ENCODE peak calls at places on chromosomes 11 and 22, in five cellular contexts. One of them, this sample, is unnamed.

GRCh38 chr11:124474779-124475178 is 29.3 kb upstream of the OR8B8 start:
- DNase-seq in brain microvascular endothelial cell: no peak
- DNase-seq in OCI-LY7: no peak
- DNase-seq in HepG2: no peak
- DNase-seq in fibroblast of pulmonary artery: no peak
- DNase-seq in this sample: no peak

GRCh38 chr11:57491371-57492061 is 24.0 kb downstream of the SLC43A1 start:
- DNase-seq in fibroblast of pulmonary artery: peak; percentile 44
- DNase-seq in HepG2: peak; percentile 38
- DNase-seq in OCI-LY7: peak; percentile 59
- DNase-seq in brain microvascular endothelial cell: peak; percentile 6
- DNase-seq in this sample: peak; percentile 26

GRCh38 chr11:58596621-58597020 is 17.8 kb downstream of the ZFP91 start:
- DNase-seq in brain microvascular endothelial cell: no peak
- DNase-seq in fibroblast of pulmonary artery: no peak
- DNase-seq in OCI-LY7: no peak
- DNase-seq in HepG2: no peak
- DNase-seq in this sample: no peak

GRCh38 chr22:27853404-27853803 is 51.8 kb upstream of the MN1 start:
- DNase-seq in brain microvascular endothelial cell: no peak
- DNase-seq in fibroblast of pulmonary artery: peak; percentile 45
- DNase-seq in OCI-LY7: no peak
- DNase-seq in HepG2: no peak
- DNase-seq in this sample: no peak

GRCh38 chr11:2156416-2157182 is 4.4 kb downstream of the INS start:
- DNase-seq in OCI-LY7: peak; percentile 46
- DNase-seq in brain microvascular endothelial cell: peak; percentile 62
- DNase-seq in fibroblast of pulmonary artery: peak; percentile 57
- DNase-seq in HepG2: peak; percentile 42
- DNase-seq in this sample: peak; percentile 59

GRCh38 chr11:32983506-32983905 is 32.2 kb upstream of the DEPDC7 start:
- DNase-seq in OCI-LY7: no peak
- DNase-seq in fibroblast of pulmonary artery: no peak
- DNase-seq in brain microvascular endothelial cell: no peak
- DNase-seq in HepG2: no peak
- DNase-seq in this sample: no peak

GRCh38 chr11:98358551-98358950 is 662.2 kb upstream of the CNTN5 start:
- DNase-seq in fibroblast of pulmonary artery: no peak
- DNase-seq in OCI-LY7: no peak
- DNase-seq in brain microvascular endothelial cell: no peak
- DNase-seq in HepG2: no peak
- DNase-seq in this sample: no peak

GRCh38 chr11:102831128-102831708 is 12.2 kb downstream of the MMP3 start:
- DNase-seq in OCI-LY7: no peak
- DNase-seq in HepG2: peak; percentile 4
- DNase-seq in fibroblast of pulmonary artery: peak; percentile 31
- DNase-seq in brain microvascular endothelial cell: peak; percentile 51
- DNase-seq in this sample: peak; percentile 51

GRCh38 chr11:10490398-10491232 is 35.6 kb downstream of the AMPD3 start:
- DNase-seq in fibroblast of pulmonary artery: peak; percentile 93
- DNase-seq in OCI-LY7: no peak
- DNase-seq in brain microvascular endothelial cell: peak; percentile 91
- DNase-seq in HepG2: peak; percentile 68
- DNase-seq in this sample: peak; percentile 54

GRCh38 chr11:2092956-2093412 is 46.2 kb downstream of the IGF2 start:
- DNase-seq in OCI-LY7: no peak
- DNase-seq in HepG2: no peak
- DNase-seq in brain microvascular endothelial cell: peak; percentile 22
- DNase-seq in fibroblast of pulmonary artery: peak; percentile 36
- DNase-seq in this sample: peak; percentile 90

GRCh38 chr22:27124336-27125023 is 467.1 kb downstream of the MIAT start:
- DNase-seq in brain microvascular endothelial cell: no peak
- DNase-seq in OCI-LY7: no peak
- DNase-seq in fibroblast of pulmonary artery: no peak
- DNase-seq in HepG2: no peak
- DNase-seq in this sample: no peak

GRCh38 chr11:121559812-121560211 is 107.0 kb upstream of the SORL1-AS1 start:
- DNase-seq in brain microvascular endothelial cell: no peak
- DNase-seq in fibroblast of pulmonary artery: no peak
- DNase-seq in HepG2: no peak
- DNase-seq in OCI-LY7: no peak
- DNase-seq in this sample: no peak

GRCh38 chr22:24133187-24133965 is 47.9 kb upstream of the SUSD2 start:
- DNase-seq in brain microvascular endothelial cell: no peak
- DNase-seq in OCI-LY7: no peak
- DNase-seq in HepG2: no peak
- DNase-seq in fibroblast of pulmonary artery: peak; percentile 29
- DNase-seq in this sample: no peak

GRCh38 chr22:22932512-22932941 is 44.9 kb downstream of the IGLL5 start:
- DNase-seq in fibroblast of pulmonary artery: no peak
- DNase-seq in OCI-LY7: peak; percentile 47
- DNase-seq in HepG2: no peak
- DNase-seq in brain microvascular endothelial cell: no peak
- DNase-seq in this sample: no peak

GRCh38 chr22:38712496-38713207 is 6.9 kb downstream of the GTPBP1 start:
- DNase-seq in OCI-LY7: no peak
- DNase-seq in HepG2: no peak
- DNase-seq in fibroblast of pulmonary artery: no peak
- DNase-seq in brain microvascular endothelial cell: no peak
- DNase-seq in this sample: no peak

GRCh38 chr22:27654536-27655445 is 146.8 kb downstream of the MN1 start:
- DNase-seq in HepG2: no peak
- DNase-seq in brain microvascular endothelial cell: no peak
- DNase-seq in fibroblast of pulmonary artery: no peak
- DNase-seq in OCI-LY7: no peak
- DNase-seq in this sample: peak; percentile 49

GRCh38 chr11:6565988-6566703 is 37.3 kb downstream of the RRP8 start:
- DNase-seq in brain microvascular endothelial cell: no peak
- DNase-seq in OCI-LY7: no peak
- DNase-seq in HepG2: no peak
- DNase-seq in fibroblast of pulmonary artery: no peak
- DNase-seq in this sample: no peak

GRCh38 chr22:41513391-41513790 is 30.9 kb downstream of the POLR3H start:
- DNase-seq in brain microvascular endothelial cell: no peak
- DNase-seq in OCI-LY7: no peak
- DNase-seq in fibroblast of pulmonary artery: no peak
- DNase-seq in HepG2: no peak
- DNase-seq in this sample: no peak

GRCh38 chr11:8721740-8722139 is 39.1 kb downstream of the RPL27A start:
- DNase-seq in brain microvascular endothelial cell: no peak
- DNase-seq in fibroblast of pulmonary artery: no peak
- DNase-seq in OCI-LY7: no peak
- DNase-seq in HepG2: no peak
- DNase-seq in this sample: no peak

GRCh38 chr11:101741479-101742175 is 157.8 kb upstream of the TRPC6 start:
- DNase-seq in brain microvascular endothelial cell: no peak
- DNase-seq in OCI-LY7: no peak
- DNase-seq in fibroblast of pulmonary artery: no peak
- DNase-seq in HepG2: no peak
- DNase-seq in this sample: peak; percentile 85

GRCh38 chr11:534592-535518 is 521 bp downstream of the HRAS start:
- DNase-seq in fibroblast of pulmonary artery: no peak
- DNase-seq in OCI-LY7: peak; percentile 54
- DNase-seq in brain microvascular endothelial cell: no peak
- DNase-seq in HepG2: no peak
- DNase-seq in this sample: peak; percentile 97

GRCh38 chr11:92960886-92961285 is 8.6 kb upstream of the MTNR1B start:
- DNase-seq in fibroblast of pulmonary artery: no peak
- DNase-seq in HepG2: no peak
- DNase-seq in brain microvascular endothelial cell: no peak
- DNase-seq in OCI-LY7: no peak
- DNase-seq in this sample: no peak

GRCh38 chr11:65114538-65115171 is 2.8 kb downstream of the ZNHIT2 start:
- DNase-seq in OCI-LY7: no peak
- DNase-seq in HepG2: no peak
- DNase-seq in brain microvascular endothelial cell: no peak
- DNase-seq in fibroblast of pulmonary artery: no peak
- DNase-seq in this sample: no peak

GRCh38 chr11:29527391-29527936 is 489.4 kb downstream of the KCNA4 start:
- DNase-seq in fibroblast of pulmonary artery: peak; percentile 99
- DNase-seq in brain microvascular endothelial cell: peak; percentile 79
- DNase-seq in HepG2: peak; percentile 35
- DNase-seq in OCI-LY7: peak; percentile 65
- DNase-seq in this sample: peak; percentile 97

GRCh38 chr11:9787260-9787659 is 123.4 kb downstream of the SWAP70 start:
- DNase-seq in HepG2: no peak
- DNase-seq in brain microvascular endothelial cell: no peak
- DNase-seq in fibroblast of pulmonary artery: no peak
- DNase-seq in OCI-LY7: no peak
- DNase-seq in this sample: no peak

GRCh38 chr11:33618363-33618735 is 82.3 kb downstream of the C11orf91 start:
- DNase-seq in fibroblast of pulmonary artery: no peak
- DNase-seq in OCI-LY7: no peak
- DNase-seq in HepG2: no peak
- DNase-seq in brain microvascular endothelial cell: no peak
- DNase-seq in this sample: no peak

GRCh38 chr22:30430933-30431332 is 5.4 kb downstream of the MTFP1 start:
- DNase-seq in HepG2: no peak
- DNase-seq in OCI-LY7: no peak
- DNase-seq in brain microvascular endothelial cell: no peak
- DNase-seq in fibroblast of pulmonary artery: no peak
- DNase-seq in this sample: no peak

GRCh38 chr11:89737116-89737515 is 27.0 kb downstream of the TRIM77 start:
- DNase-seq in brain microvascular endothelial cell: no peak
- DNase-seq in HepG2: no peak
- DNase-seq in OCI-LY7: no peak
- DNase-seq in fibroblast of pulmonary artery: no peak
- DNase-seq in this sample: no peak

GRCh38 chr11:45155627-45156180 is 9.3 kb downstream of the PRDM11 start:
- DNase-seq in brain microvascular endothelial cell: no peak
- DNase-seq in OCI-LY7: no peak
- DNase-seq in fibroblast of pulmonary artery: no peak
- DNase-seq in HepG2: no peak
- DNase-seq in this sample: no peak

GRCh38 chr22:19855504-19856409 is 1.1 kb upstream of the GNB1L start:
- DNase-seq in fibroblast of pulmonary artery: peak; percentile 76
- DNase-seq in OCI-LY7: peak; percentile 84
- DNase-seq in brain microvascular endothelial cell: no peak
- DNase-seq in HepG2: peak; percentile 95
- DNase-seq in this sample: peak; percentile 61

GRCh38 chr11:44030276-44030932 is 17.4 kb upstream of the ACCSL start:
- DNase-seq in HepG2: no peak
- DNase-seq in OCI-LY7: no peak
- DNase-seq in fibroblast of pulmonary artery: peak; percentile 96
- DNase-seq in brain microvascular endothelial cell: peak; percentile 72
- DNase-seq in this sample: peak; percentile 27

GRCh38 chr11:10303558-10304363 is 1.1 kb upstream of the ADM start:
- DNase-seq in brain microvascular endothelial cell: peak; percentile 52
- DNase-seq in HepG2: peak; percentile 44
- DNase-seq in OCI-LY7: no peak
- DNase-seq in fibroblast of pulmonary artery: peak; percentile 52
- DNase-seq in this sample: peak; percentile 90

GRCh38 chr22:28759861-28760560 is 12.5 kb upstream of the CCDC117 start:
- DNase-seq in HepG2: peak; percentile 96
- DNase-seq in brain microvascular endothelial cell: no peak
- DNase-seq in fibroblast of pulmonary artery: no peak
- DNase-seq in OCI-LY7: peak; percentile 25
- DNase-seq in this sample: peak; percentile 40

GRCh38 chr11:45238724-45239123 is 47.4 kb downstream of the SYT13 start:
- DNase-seq in OCI-LY7: no peak
- DNase-seq in fibroblast of pulmonary artery: peak; percentile 86
- DNase-seq in HepG2: no peak
- DNase-seq in brain microvascular endothelial cell: peak; percentile 84
- DNase-seq in this sample: peak; percentile 22

GRCh38 chr11:61827573-61828378 is at the start of gene FADS2:
- DNase-seq in HepG2: peak; percentile 55
- DNase-seq in brain microvascular endothelial cell: peak; percentile 93
- DNase-seq in fibroblast of pulmonary artery: peak; percentile 97
- DNase-seq in OCI-LY7: no peak
- DNase-seq in this sample: peak; percentile 89
- TF ChIP-seq CTCF in HepG2: peak; percentile 55
- TF ChIP-seq CTCF in brain microvascular endothelial cell: peak; percentile 28
- TF ChIP-seq CTCF in fibroblast of pulmonary artery: no peak
- TF ChIP-seq CTCF in OCI-LY7: no peak
- TF ChIP-seq CTCF in this sample: no peak

DNA sequence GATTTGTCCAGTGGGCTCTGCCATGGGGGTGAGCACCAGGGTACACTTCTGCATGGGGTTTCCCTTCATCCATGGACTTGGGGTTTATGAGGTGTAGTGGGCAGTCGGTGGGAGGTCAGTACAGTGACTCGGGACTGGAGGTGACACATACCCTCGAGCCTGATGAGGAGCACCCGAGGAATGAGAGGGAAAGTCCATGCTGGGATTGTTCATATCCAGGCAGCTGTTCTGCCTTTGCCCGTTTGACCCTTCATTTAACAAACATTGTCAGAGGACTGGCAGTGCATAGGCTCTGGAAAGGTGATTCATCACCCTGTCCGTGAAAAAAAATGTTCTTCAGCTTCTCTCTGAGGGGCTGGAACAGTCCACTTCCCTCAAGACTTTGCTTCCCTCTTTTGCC is 2.7 kb downstream of the NAV2 start:
- DNase-seq in brain microvascular endothelial cell: peak; percentile 91
- DNase-seq in fibroblast of pulmonary artery: peak; percentile 81
- DNase-seq in HepG2: no peak
- DNase-seq in OCI-LY7: no peak
- DNase-seq in this sample: peak; percentile 41
- H3K4me3 ChIP-seq in brain microvascular endothelial cell: peak overlapping the region; percentile 80
- H3K4me3 ChIP-seq in fibroblast of pulmonary artery: peak overlapping the region; percentile 79
- H3K4me3 ChIP-seq in HepG2: no peak overlapping the region
- H3K4me3 ChIP-seq in OCI-LY7: no peak overlapping the region
- H3K4me3 ChIP-seq in this sample: no peak overlapping the region

GRCh38 chr11:36261094-36261493 is 28.1 kb downstream of the COMMD9 start:
- DNase-seq in fibroblast of pulmonary artery: no peak
- DNase-seq in brain microvascular endothelial cell: no peak
- DNase-seq in OCI-LY7: no peak
- DNase-seq in HepG2: no peak
- DNase-seq in this sample: no peak
- TF ChIP-seq CTCF in fibroblast of pulmonary artery: no peak
- TF ChIP-seq CTCF in brain microvascular endothelial cell: no peak
- TF ChIP-seq CTCF in OCI-LY7: no peak
- TF ChIP-seq CTCF in HepG2: no peak
- TF ChIP-seq CTCF in this sample: no peak

GRCh38 chr11:12377824-12378593 is 638 bp downstream of the PARVA start:
- DNase-seq in HepG2: peak; percentile 62
- DNase-seq in OCI-LY7: no peak
- DNase-seq in brain microvascular endothelial cell: peak; percentile 49
- DNase-seq in fibroblast of pulmonary artery: peak; percentile 87
- DNase-seq in this sample: peak; percentile 87

GRCh38 chr11:12380565-12381325 is 3.4 kb downstream of the PARVA start:
- DNase-seq in fibroblast of pulmonary artery: no peak
- DNase-seq in HepG2: no peak
- DNase-seq in OCI-LY7: no peak
- DNase-seq in brain microvascular endothelial cell: no peak
- DNase-seq in this sample: peak; percentile 74

GRCh38 chr11:12386309-12386708 is 8.9 kb downstream of the PARVA start:
- DNase-seq in fibroblast of pulmonary artery: no peak
- DNase-seq in brain microvascular endothelial cell: no peak
- DNase-seq in OCI-LY7: no peak
- DNase-seq in HepG2: no peak
- DNase-seq in this sample: no peak

GRCh38 chr11:12382451-12382850 is 5.1 kb downstream of the PARVA start:
- DNase-seq in fibroblast of pulmonary artery: no peak
- DNase-seq in OCI-LY7: no peak
- DNase-seq in HepG2: no peak
- DNase-seq in brain microvascular endothelial cell: no peak
- DNase-seq in this sample: no peak

GRCh38 chr11:12381875-12382274 is 4.5 kb downstream of the PARVA start:
- DNase-seq in OCI-LY7: no peak
- DNase-seq in fibroblast of pulmonary artery: no peak
- DNase-seq in HepG2: no peak
- DNase-seq in brain microvascular endothelial cell: no peak
- DNase-seq in this sample: no peak
- H3K4me3 ChIP-seq in OCI-LY7: no peak overlapping the region
- H3K4me3 ChIP-seq in fibroblast of pulmonary artery: no peak overlapping the region
- H3K4me3 ChIP-seq in HepG2: no peak overlapping the region
- H3K4me3 ChIP-seq in brain microvascular endothelial cell: no peak overlapping the region
- H3K4me3 ChIP-seq in this sample: no peak overlapping the region

GRCh38 chr11:23764285-23764684 is 732.6 kb upstream of the LUZP2 start:
- DNase-seq in OCI-LY7: no peak
- DNase-seq in brain microvascular endothelial cell: no peak
- DNase-seq in fibroblast of pulmonary artery: no peak
- DNase-seq in HepG2: no peak
- DNase-seq in this sample: no peak
- TF ChIP-seq CTCF in OCI-LY7: no peak
- TF ChIP-seq CTCF in brain microvascular endothelial cell: no peak
- TF ChIP-seq CTCF in fibroblast of pulmonary artery: no peak
- TF ChIP-seq CTCF in HepG2: no peak
- TF ChIP-seq CTCF in this sample: no peak